ENCODE peak calls at places on chromosomes 3 and 15, in four cellular contexts. K is chondrocyte, P is body of pancreas, F is brain microvascular endothelial cell. C is an unnamed sample.

GRCh38 chr3:162398554-162398953 is 901.9 kb downstream of the OTOL1 start:
- DNase-seq in P (no peak), F (no peak), K (no peak), C (no peak)

GRCh38 chr3:77147836-77148578 is 108.1 kb downstream of the ROBO2 start:
- DNase-seq in F (peak; percentile 38), K (no peak), P (no peak), C (no peak)

GRCh38 chr3:62201438-62202035 is 171.8 kb downstream of the FEZF2 start:
- DNase-seq in F (peak; percentile 57), P (no peak), K (no peak), C (no peak)

GRCh38 chr15:89740137-89740536 is 10.9 kb downstream of the MESP1 start:
- DNase-seq in F (peak; percentile 49), P (peak; percentile 65), K (no peak), C (no peak)

GRCh38 chr3:63862804-63863149 is 828 bp downstream of the THOC7 start:
- DNase-seq in K (no peak), P (no peak), F (no peak), C (no peak)

GRCh38 chr15:83973816-83974215 is 261.8 kb upstream of the GOLGA6L4 start:
- DNase-seq in K (no peak), F (no peak), P (peak; percentile 28), C (no peak)

GRCh38 chr3:112967425-112967824 is 7.5 kb downstream of the CD200R1 start:
- DNase-seq in K (no peak), F (no peak), P (no peak), C (no peak)

GRCh38 chr15:58473720-58474119 is 41.9 kb downstream of the LIPC start:
- DNase-seq in F (peak; percentile 72), P (no peak), K (no peak), C (no peak)

GRCh38 chr3:127019449-127019848 is 36.5 kb downstream of the PLXNA1 start:
- DNase-seq in F (peak; percentile 45), K (no peak), P (no peak), C (no peak)

GRCh38 chr3:13770390-13771169 is 109.3 kb downstream of the WNT7A start:
- DNase-seq in P (peak; percentile 22), K (peak; percentile 56), F (no peak), C (no peak)

GRCh38 chr3:11415099-11415498 is 142.9 kb downstream of the ATG7 start:
- DNase-seq in P (no peak), K (no peak), F (no peak), C (no peak)

GRCh38 chr3:30245805-30246622 is 360.4 kb upstream of the TGFBR2 start:
- DNase-seq in F (no peak), P (no peak), K (no peak), C (no peak)

GRCh38 chr3:113264249-113264648 is 52.9 kb downstream of the BOC start:
- DNase-seq in F (no peak), K (no peak), P (peak; percentile 61), C (no peak)

GRCh38 chr3:81465510-81465909 is 295.9 kb downstream of the GBE1 start:
- DNase-seq in K (no peak), P (no peak), F (no peak), C (no peak)

GRCh38 chr15:66474140-66474539 is 23.4 kb downstream of the SNAPC5 start:
- DNase-seq in K (no peak), F (no peak), P (no peak), C (no peak)

GRCh38 chr3:184796551-184796950 is 15.4 kb upstream of the VPS8 start:
- DNase-seq in K (no peak), P (no peak), F (no peak), C (no peak)

GRCh38 chr3:76308541-76308940 is 523.2 kb upstream of the ZNF717 start:
- DNase-seq in F (no peak), P (no peak), K (no peak), C (no peak)

GRCh38 chr3:66985336-66985920 is 12.7 kb upstream of the KBTBD8 start:
- DNase-seq in F (no peak), P (no peak), K (no peak), C (no peak)

GRCh38 chr15:49900036-49900435 is 219.0 kb downstream of the ATP8B4 start:
- DNase-seq in K (no peak), P (no peak), F (no peak), C (no peak)

GRCh38 chr3:133283958-133284807 is 115.7 kb upstream of the BFSP2 start:
- DNase-seq in F (no peak), P (no peak), K (no peak), C (no peak)

GRCh38 chr3:168249048-168249538 is 153.4 kb upstream of the GOLIM4 start:
- DNase-seq in P (no peak), K (no peak), F (peak; percentile 22), C (no peak)

GRCh38 chr3:74048686-74049085 is 423.9 kb upstream of the PDZRN3 start:
- DNase-seq in F (no peak), P (no peak), K (no peak), C (no peak)

DNA sequence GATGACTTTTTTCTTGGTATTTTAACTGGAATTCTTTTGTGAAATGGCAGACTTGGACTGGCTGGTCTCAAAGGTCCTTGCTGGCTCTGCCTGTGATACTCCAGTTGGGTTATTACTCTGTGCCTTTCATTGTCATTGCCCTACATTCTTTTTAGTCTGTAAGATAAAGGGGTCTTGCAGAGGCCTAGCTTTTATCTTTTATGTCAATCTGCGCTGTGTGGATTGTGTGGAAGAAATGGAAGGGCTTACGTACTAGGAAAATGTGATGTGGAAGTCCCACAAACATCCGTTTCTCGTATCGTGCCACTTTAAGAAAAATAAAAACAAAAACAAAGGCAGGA is 8.7 kb upstream of the TMEM212 start:
- DNase-seq in P (no peak), F (no peak), K (no peak), C (no peak)
- TF ChIP-seq CTCF in P (no peak), F (no peak), K (peak; percentile 4), C (no peak)

DNA sequence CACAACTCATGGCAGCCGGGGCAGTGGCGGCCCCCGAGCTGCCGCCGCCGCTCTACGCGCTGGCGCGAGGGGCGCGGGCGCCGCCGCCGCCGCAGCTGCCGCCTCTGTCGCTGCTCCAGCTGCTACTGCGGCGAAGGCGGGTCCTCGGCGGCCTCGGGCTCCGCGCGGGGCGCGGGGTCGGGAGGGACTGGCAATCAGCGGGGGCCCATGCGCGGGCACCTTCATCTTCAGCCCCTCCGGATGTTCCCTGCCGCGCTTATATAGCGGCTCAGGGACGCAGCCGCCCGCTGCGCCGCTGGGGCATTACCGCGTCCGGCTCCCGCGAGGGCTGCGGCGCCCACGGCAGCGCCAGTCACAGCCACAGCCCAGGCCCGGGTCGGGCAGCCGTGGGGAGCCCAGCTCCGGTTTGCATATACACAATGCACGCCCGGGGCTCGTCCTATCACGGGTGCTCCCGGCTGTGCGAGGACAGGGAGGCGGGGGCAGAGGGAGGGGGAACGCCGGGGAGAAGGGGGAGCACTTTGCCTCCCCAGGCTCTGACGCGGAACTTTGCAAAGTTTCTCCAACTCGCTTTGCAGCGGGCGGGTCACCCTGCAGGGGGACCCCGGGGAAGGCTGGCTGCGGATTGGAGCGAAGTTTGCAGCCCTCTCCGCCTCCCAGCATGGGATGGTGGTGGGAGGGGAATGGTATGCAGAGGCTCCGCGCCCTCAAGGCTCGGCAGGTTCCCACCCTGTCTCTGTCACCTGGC is at the start of gene VGLL3:
- DNase-seq in K (peak; percentile 98), P (peak; percentile 77), F (peak; percentile 95), C (peak; percentile 98)
- TF ChIP-seq CTCF in K (peak; percentile 75), P (no peak), F (peak; percentile 62), C (peak; percentile 52)

GRCh38 chr3:117192888-117193287 is 483.3 kb downstream of the TUSC7 start:
- DNase-seq in F (no peak), P (no peak), K (no peak), C (no peak)

GRCh38 chr3:117191245-117191644 is 481.7 kb downstream of the TUSC7 start:
- DNase-seq in K (no peak), P (no peak), F (no peak), C (no peak)

GRCh38 chr3:117195034-117195433 is 485.5 kb downstream of the TUSC7 start:
- DNase-seq in F (no peak), P (no peak), K (no peak), C (no peak)

DNA sequence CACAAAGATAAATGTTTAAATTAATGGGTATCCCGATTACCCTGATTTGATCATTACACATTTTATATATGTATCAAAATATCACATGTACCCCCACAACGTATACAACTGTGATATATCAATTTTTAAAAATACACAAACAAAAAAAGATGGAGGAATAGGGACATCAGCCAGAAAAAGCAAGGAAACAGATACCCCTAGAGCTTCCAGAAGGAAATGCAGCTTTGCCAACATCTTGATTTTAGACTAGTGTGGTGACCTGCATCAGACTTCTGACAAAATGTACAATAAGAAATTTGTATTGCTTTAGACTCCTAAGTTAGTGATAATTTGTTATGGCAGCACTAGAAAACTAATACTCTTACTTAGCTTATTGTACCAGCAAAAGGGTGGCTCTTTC is 483.8 kb downstream of the TUSC7 start:
- DNase-seq in K (no peak), F (no peak), P (no peak), C (no peak)
- TF ChIP-seq CTCF in K (peak; percentile 67), F (peak; percentile 58), P (peak; percentile 9), C (peak; percentile 49)

GRCh38 chr15:33735637-33736247 is 232.6 kb upstream of the CHRM5 start:
- DNase-seq in F (no peak), P (peak; percentile 36), K (no peak), C (no peak)
- TF ChIP-seq CTCF in F (peak; percentile 81), P (peak; percentile 33), K (peak; percentile 85), C (peak; percentile 76)

DNA sequence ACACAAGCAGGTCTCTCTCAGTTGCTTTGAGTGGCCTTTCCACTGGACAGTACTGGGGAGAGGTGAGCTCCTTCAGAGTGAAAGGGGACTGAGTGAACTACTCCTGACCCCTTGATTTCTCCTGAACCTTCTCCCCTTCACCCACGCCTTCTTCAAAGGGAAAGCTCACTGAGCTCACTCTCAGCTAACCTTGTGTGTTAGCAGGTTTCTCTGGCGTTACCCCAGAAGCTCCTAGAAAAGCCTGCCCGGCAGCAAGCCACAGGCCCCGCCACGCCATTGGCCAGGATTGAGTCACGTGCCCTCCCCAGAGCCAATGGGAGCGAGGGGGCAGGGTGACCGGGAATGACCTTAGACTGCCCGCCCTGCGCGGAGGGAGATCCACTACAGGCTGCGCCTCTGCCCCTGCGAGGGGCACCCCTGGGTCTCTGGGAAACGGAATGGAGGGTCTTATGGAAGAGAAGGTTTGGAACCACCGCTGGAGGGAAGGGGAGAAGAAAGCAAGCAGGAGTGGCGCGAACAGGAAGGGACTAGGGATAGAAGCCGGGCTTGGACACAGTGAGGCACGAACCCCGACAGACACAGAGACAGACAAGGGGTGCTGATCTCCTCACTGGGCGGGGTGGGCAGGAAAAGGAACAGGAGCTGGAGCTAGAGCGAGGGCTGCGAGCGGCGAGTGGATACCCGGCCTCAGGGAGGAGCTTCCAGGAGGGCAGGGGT is 17.4 kb upstream of the CLK3 start:
- DNase-seq in K (no peak), F (peak; percentile 80), P (peak; percentile 97), C (no peak)
- TF ChIP-seq CTCF in K (no peak), F (no peak), P (no peak), C (no peak)

GRCh38 chr3:194006102-194006501 is 129.8 kb upstream of the HES1 start:
- DNase-seq in K (no peak), F (no peak), P (no peak), C (no peak)
- TF ChIP-seq CTCF in K (peak; percentile 24), F (peak; percentile 1), P (no peak), C (no peak)

GRCh38 chr3:174533286-174533685 is 325.8 kb upstream of the NAALADL2 start:
- DNase-seq in P (no peak), K (no peak), F (peak; percentile 62), C (no peak)

GRCh38 chr3:174532216-174532615 is 326.9 kb upstream of the NAALADL2 start:
- DNase-seq in F (no peak), K (no peak), P (no peak), C (no peak)

GRCh38 chr3:174531262-174531982 is 327.7 kb upstream of the NAALADL2 start:
- DNase-seq in K (no peak), F (no peak), P (no peak), C (no peak)

GRCh38 chr3:174532776-174533175 is 326.4 kb upstream of the NAALADL2 start:
- DNase-seq in F (no peak), K (no peak), P (no peak), C (no peak)

GRCh38 chr3:174529298-174529697 is 329.8 kb upstream of the NAALADL2 start:
- DNase-seq in P (no peak), K (no peak), F (no peak), C (no peak)
- TF ChIP-seq CTCF in P (no peak), K (no peak), F (no peak), C (no peak)